ENCODE peak calls at places on chromosome 14, in four cellular contexts. One of them, this sample, is unnamed.

GRCh38 chr14:91089958-91090535 is 23.8 kb upstream of the DGLUCY start:
- DNase-seq in A549: no peak
- DNase-seq in Peyer's patch: no peak
- DNase-seq in MM.1S: no peak
- DNase-seq in this sample: no peak

GRCh38 chr14:83463500-83464098 is 1929.9 kb upstream of the SEL1L start:
- DNase-seq in A549: peak; percentile 28
- DNase-seq in Peyer's patch: no peak
- DNase-seq in MM.1S: peak; percentile 14
- DNase-seq in this sample: peak; percentile 13

GRCh38 chr14:92340071-92340470 is 17.1 kb downstream of the SLC24A4 start:
- DNase-seq in A549: no peak
- DNase-seq in Peyer's patch: no peak
- DNase-seq in MM.1S: no peak
- DNase-seq in this sample: no peak

GRCh38 chr14:97706814-97707213 is 909.6 kb downstream of the VRK1 start:
- DNase-seq in A549: no peak
- DNase-seq in Peyer's patch: no peak
- DNase-seq in MM.1S: no peak
- DNase-seq in this sample: no peak

GRCh38 chr14:27672047-27672446 is 1074.2 kb upstream of the NOVA1 start:
- DNase-seq in A549: no peak
- DNase-seq in Peyer's patch: no peak
- DNase-seq in MM.1S: no peak
- DNase-seq in this sample: no peak

GRCh38 chr14:82667006-82667405 is 1133.4 kb upstream of the SEL1L start:
- DNase-seq in A549: peak; percentile 3
- DNase-seq in Peyer's patch: no peak
- DNase-seq in MM.1S: no peak
- DNase-seq in this sample: no peak

GRCh38 chr14:93493054-93493453 is 62.3 kb downstream of the UNC79 start:
- DNase-seq in A549: no peak
- DNase-seq in Peyer's patch: no peak
- DNase-seq in MM.1S: no peak
- DNase-seq in this sample: no peak

GRCh38 chr14:28381656-28382055 is 384.9 kb upstream of the FOXG1 start:
- DNase-seq in A549: peak; percentile 9
- DNase-seq in Peyer's patch: no peak
- DNase-seq in MM.1S: no peak
- DNase-seq in this sample: no peak

GRCh38 chr14:78196323-78196722 is 26.1 kb downstream of the NRXN3 start:
- DNase-seq in A549: no peak
- DNase-seq in Peyer's patch: no peak
- DNase-seq in MM.1S: no peak
- DNase-seq in this sample: no peak

DNA sequence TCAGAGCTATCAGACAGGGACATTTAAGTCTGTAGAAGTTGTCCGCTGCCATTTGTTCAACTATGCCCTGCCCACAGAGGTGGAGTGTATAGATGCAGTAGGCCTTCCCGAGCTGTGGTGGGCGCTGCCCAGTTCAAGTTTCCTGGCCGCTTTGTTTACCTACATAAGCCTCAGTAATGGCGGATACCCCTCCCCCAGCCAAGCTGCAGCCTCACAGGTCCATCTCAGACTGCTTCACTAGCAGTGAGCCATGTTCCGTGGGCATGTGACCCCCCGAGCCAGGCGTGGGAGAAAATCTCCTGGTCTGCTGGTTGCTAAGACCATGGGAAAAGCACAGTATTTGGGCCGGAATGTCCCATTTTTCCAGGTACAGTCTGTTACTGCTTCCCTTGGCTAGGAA is 165.9 kb downstream of the MIPOL1 start:
- DNase-seq in A549: no peak
- DNase-seq in Peyer's patch: no peak
- DNase-seq in MM.1S: no peak
- DNase-seq in this sample: no peak
- H3K4me1 ChIP-seq in A549: no peaks in the 10 kb centered on the region
- H3K4me1 ChIP-seq in Peyer's patch: no peaks in the 10 kb centered on the region
- H3K4me1 ChIP-seq in MM.1S: no peaks in the 10 kb centered on the region
- H3K4me1 ChIP-seq in this sample: no peaks in the 10 kb centered on the region

GRCh38 chr14:61570961-61571299 is 124.4 kb upstream of the HIF1A start:
- DNase-seq in A549: no peak
- DNase-seq in Peyer's patch: no peak
- DNase-seq in MM.1S: no peak
- DNase-seq in this sample: no peak
- H3K4me1 ChIP-seq in A549: peaks cover 63% of the 10 kb centered on the region
- H3K4me1 ChIP-seq in Peyer's patch: peaks cover 21% of the 10 kb centered on the region
- H3K4me1 ChIP-seq in MM.1S: no peaks in the 10 kb centered on the region
- H3K4me1 ChIP-seq in this sample: peaks cover 33% of the 10 kb centered on the region

GRCh38 chr14:67977468-67978034 is 158.0 kb downstream of the RAD51B start:
- DNase-seq in A549: no peak
- DNase-seq in Peyer's patch: no peak
- DNase-seq in MM.1S: no peak
- DNase-seq in this sample: no peak
- H3K4me1 ChIP-seq in A549: peaks cover 18% of the 10 kb centered on the region
- H3K4me1 ChIP-seq in Peyer's patch: peaks cover 10% of the 10 kb centered on the region
- H3K4me1 ChIP-seq in MM.1S: no peaks in the 10 kb centered on the region
- H3K4me1 ChIP-seq in this sample: no peaks in the 10 kb centered on the region

GRCh38 chr14:64723691-64724577 is 19.7 kb downstream of the PLEKHG3 start:
- DNase-seq in A549: no peak
- DNase-seq in Peyer's patch: peak; percentile 65
- DNase-seq in MM.1S: no peak
- DNase-seq in this sample: peak; percentile 32

GRCh38 chr14:64725360-64725815 is 21.2 kb downstream of the PLEKHG3 start:
- DNase-seq in A549: no peak
- DNase-seq in Peyer's patch: no peak
- DNase-seq in MM.1S: no peak
- DNase-seq in this sample: peak; percentile 28

GRCh38 chr14:64722842-64723447 is 18.7 kb downstream of the PLEKHG3 start:
- DNase-seq in A549: no peak
- DNase-seq in Peyer's patch: no peak
- DNase-seq in MM.1S: no peak
- DNase-seq in this sample: no peak

GRCh38 chr14:64725879-64726584 is 21.8 kb downstream of the PLEKHG3 start:
- DNase-seq in A549: no peak
- DNase-seq in Peyer's patch: peak; percentile 26
- DNase-seq in MM.1S: no peak
- DNase-seq in this sample: peak; percentile 1

DNA sequence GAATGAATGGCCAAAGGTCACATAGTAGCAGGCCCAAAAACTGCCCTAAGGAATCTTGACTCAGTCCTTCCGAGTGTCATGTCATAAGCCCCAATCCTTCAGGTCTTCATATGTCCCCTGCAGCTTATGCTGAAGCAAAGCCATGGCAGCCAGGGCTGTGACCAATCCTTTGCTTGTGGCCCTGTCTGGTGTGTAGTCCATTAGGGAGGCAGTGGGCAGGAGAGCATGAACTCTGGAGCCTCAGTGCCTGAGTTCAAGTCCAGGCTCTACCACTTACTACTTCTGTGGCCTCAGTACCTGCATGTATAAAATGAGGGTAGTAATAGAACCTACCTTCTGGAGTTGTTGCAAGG is 20.3 kb downstream of the PLEKHG3 start:
- DNase-seq in A549: no peak
- DNase-seq in Peyer's patch: no peak
- DNase-seq in MM.1S: no peak
- DNase-seq in this sample: no peak
- H3K4me1 ChIP-seq in A549: peaks cover 80% of the 10 kb centered on the region
- H3K4me1 ChIP-seq in Peyer's patch: peaks cover 69% of the 10 kb centered on the region
- H3K4me1 ChIP-seq in MM.1S: peaks cover 3% of the 10 kb centered on the region
- H3K4me1 ChIP-seq in this sample: peaks cover 26% of the 10 kb centered on the region

This sample was measured in heart left ventricle.